ENCODE peak calls at places on chromosomes 12 and 14, in six cellular contexts. One of them, this sample, is unnamed.
A peak's percentile ranks its signal among the peaks of the same experiment; 100 is the strongest.

GRCh38 chr12:118060301-118061010 is 523 bp downstream of the WSB2 start:
- DNase-seq in psoas muscle: peak; percentile 75
- DNase-seq in mesenchymal stem cell: peak; percentile 64
- DNase-seq in heart right ventricle: peak; percentile 63
- DNase-seq in right lobe of liver: peak; percentile 69
- DNase-seq in aorta: peak; percentile 87
- DNase-seq in this sample: peak; percentile 42

GRCh38 chr12:124036117-124037109 is 63.4 kb downstream of the ZNF664 start:
- DNase-seq in psoas muscle: no peak
- DNase-seq in mesenchymal stem cell: peak; percentile 56
- DNase-seq in heart right ventricle: peak; percentile 33
- DNase-seq in right lobe of liver: no peak
- DNase-seq in aorta: no peak
- DNase-seq in this sample: peak; percentile 23

GRCh38 chr12:49064767-49065152 is 4.2 kb upstream of the KMT2D start:
- DNase-seq in psoas muscle: no peak
- DNase-seq in mesenchymal stem cell: no peak
- DNase-seq in heart right ventricle: no peak
- DNase-seq in right lobe of liver: peak; percentile 54
- DNase-seq in aorta: no peak
- DNase-seq in this sample: no peak

GRCh38 chr12:82449179-82449578 is 90.8 kb downstream of the METTL25 start:
- DNase-seq in psoas muscle: no peak
- DNase-seq in mesenchymal stem cell: no peak
- DNase-seq in heart right ventricle: no peak
- DNase-seq in right lobe of liver: no peak
- DNase-seq in aorta: no peak
- DNase-seq in this sample: no peak

GRCh38 chr12:49121047-49121696 is 10.0 kb downstream of the TUBA1B start:
- DNase-seq in psoas muscle: no peak
- DNase-seq in mesenchymal stem cell: peak; percentile 73
- DNase-seq in heart right ventricle: no peak
- DNase-seq in right lobe of liver: peak; percentile 61
- DNase-seq in aorta: no peak
- DNase-seq in this sample: no peak

GRCh38 chr14:91177073-91177796 is 63.4 kb downstream of the DGLUCY start:
- DNase-seq in psoas muscle: peak; percentile 61
- DNase-seq in mesenchymal stem cell: peak; percentile 77
- DNase-seq in heart right ventricle: no peak
- DNase-seq in right lobe of liver: no peak
- DNase-seq in aorta: peak; percentile 73
- DNase-seq in this sample: peak; percentile 69

GRCh38 chr14:21999400-21999799 is 325.8 kb upstream of the OR4E1 start:
- DNase-seq in psoas muscle: no peak
- DNase-seq in mesenchymal stem cell: no peak
- DNase-seq in heart right ventricle: no peak
- DNase-seq in right lobe of liver: no peak
- DNase-seq in aorta: no peak
- DNase-seq in this sample: no peak

GRCh38 chr14:35122696-35123387 is 490 bp downstream of the PRORP start:
- DNase-seq in psoas muscle: no peak
- DNase-seq in mesenchymal stem cell: peak; percentile 27
- DNase-seq in heart right ventricle: no peak
- DNase-seq in right lobe of liver: no peak
- DNase-seq in aorta: no peak
- DNase-seq in this sample: no peak

GRCh38 chr12:68400231-68400829 is 68.2 kb upstream of the MDM1 start:
- DNase-seq in psoas muscle: no peak
- DNase-seq in mesenchymal stem cell: no peak
- DNase-seq in heart right ventricle: no peak
- DNase-seq in right lobe of liver: no peak
- DNase-seq in aorta: no peak
- DNase-seq in this sample: no peak

GRCh38 chr12:34301251-34302130 is 279.2 kb downstream of the ALG10 start:
- DNase-seq in psoas muscle: peak; percentile 37
- DNase-seq in mesenchymal stem cell: no peak
- DNase-seq in heart right ventricle: no peak
- DNase-seq in right lobe of liver: no peak
- DNase-seq in aorta: peak; percentile 36
- DNase-seq in this sample: no peak

GRCh38 chr14:31802838-31803237 is 241.6 kb downstream of the NUBPL start:
- DNase-seq in psoas muscle: no peak
- DNase-seq in mesenchymal stem cell: no peak
- DNase-seq in heart right ventricle: no peak
- DNase-seq in right lobe of liver: no peak
- DNase-seq in aorta: no peak
- DNase-seq in this sample: no peak

GRCh38 chr12:107610030-107610859 is 75.4 kb upstream of the PWP1 start:
- DNase-seq in psoas muscle: no peak
- DNase-seq in mesenchymal stem cell: peak; percentile 32
- DNase-seq in heart right ventricle: peak; percentile 19
- DNase-seq in right lobe of liver: no peak
- DNase-seq in aorta: no peak
- DNase-seq in this sample: peak; percentile 6

GRCh38 chr12:9404031-9404430 is 195.8 kb upstream of the PZP start:
- DNase-seq in psoas muscle: no peak
- DNase-seq in mesenchymal stem cell: no peak
- DNase-seq in heart right ventricle: no peak
- DNase-seq in right lobe of liver: no peak
- DNase-seq in aorta: no peak
- DNase-seq in this sample: no peak

GRCh38 chr14:76929927-76930326 is 98.6 kb downstream of the IRF2BPL start:
- DNase-seq in psoas muscle: no peak
- DNase-seq in mesenchymal stem cell: peak; percentile 67
- DNase-seq in heart right ventricle: no peak
- DNase-seq in right lobe of liver: no peak
- DNase-seq in aorta: no peak
- DNase-seq in this sample: peak; percentile 74

GRCh38 chr12:56107242-56107641 is 2.9 kb downstream of the PA2G4 start:
- DNase-seq in psoas muscle: no peak
- DNase-seq in mesenchymal stem cell: no peak
- DNase-seq in heart right ventricle: no peak
- DNase-seq in right lobe of liver: no peak
- DNase-seq in aorta: no peak
- DNase-seq in this sample: no peak

GRCh38 chr12:102484017-102484731 is 3.8 kb upstream of the IGF1 start:
- DNase-seq in psoas muscle: peak; percentile 67
- DNase-seq in mesenchymal stem cell: peak; percentile 51
- DNase-seq in heart right ventricle: peak; percentile 21
- DNase-seq in right lobe of liver: peak; percentile 61
- DNase-seq in aorta: peak; percentile 80
- DNase-seq in this sample: peak; percentile 4

GRCh38 chr12:119006749-119007148 is 25.4 kb downstream of the SRRM4 start:
- DNase-seq in psoas muscle: no peak
- DNase-seq in mesenchymal stem cell: no peak
- DNase-seq in heart right ventricle: no peak
- DNase-seq in right lobe of liver: no peak
- DNase-seq in aorta: no peak
- DNase-seq in this sample: no peak

GRCh38 chr12:65522956-65523857 is 244.7 kb downstream of the MSRB3 start:
- DNase-seq in psoas muscle: no peak
- DNase-seq in mesenchymal stem cell: peak; percentile 81
- DNase-seq in heart right ventricle: no peak
- DNase-seq in right lobe of liver: no peak
- DNase-seq in aorta: no peak
- DNase-seq in this sample: no peak

DNA sequence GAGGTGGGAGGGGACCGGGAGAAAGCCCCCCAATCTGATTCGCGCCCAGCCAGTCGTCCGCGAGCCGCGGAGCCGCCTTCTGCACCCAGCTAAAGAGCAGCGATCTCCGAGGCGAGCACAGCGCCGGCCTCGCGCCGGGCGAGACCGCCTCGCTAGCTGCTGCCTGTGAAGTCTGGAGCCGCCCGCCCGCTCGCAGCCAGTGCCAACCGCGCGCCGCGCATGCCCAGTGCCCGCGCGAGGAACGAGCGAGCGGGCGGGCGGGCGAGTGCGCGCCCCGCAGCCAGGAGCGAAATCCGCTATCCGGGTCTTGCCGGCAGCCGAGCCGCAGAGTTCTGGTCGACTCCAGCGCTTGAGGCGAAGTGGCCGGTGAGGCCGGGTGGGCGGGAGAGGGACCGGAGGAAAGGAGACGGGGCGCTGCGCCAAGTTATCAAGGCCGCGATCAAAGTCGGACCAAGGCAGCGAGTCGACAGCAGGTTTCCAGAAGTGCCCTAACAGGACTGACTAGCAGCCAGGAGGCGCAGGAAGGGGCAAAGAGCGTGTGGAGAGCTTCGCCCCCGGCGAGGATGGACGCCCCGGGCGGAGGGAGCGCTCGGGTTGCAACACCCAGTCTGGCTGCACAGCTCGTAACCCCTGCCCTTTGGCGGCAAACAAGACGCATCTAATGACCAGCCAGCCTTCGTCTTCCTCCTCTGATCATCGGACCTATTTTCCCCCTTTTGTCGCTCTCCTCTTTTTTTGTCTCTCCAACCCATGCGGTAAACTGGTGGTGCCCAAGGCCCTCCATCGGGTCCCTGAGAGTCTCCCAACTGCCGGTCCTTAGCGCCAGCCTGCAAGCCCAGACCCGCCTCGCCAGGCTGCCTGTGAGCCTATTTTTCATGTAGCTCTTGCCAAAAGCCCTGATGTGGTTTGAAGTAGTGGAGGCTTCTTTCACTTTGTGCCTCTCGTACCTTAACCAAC is at the start of gene EPS8:
- DNase-seq in psoas muscle: peak; percentile 96
- DNase-seq in mesenchymal stem cell: peak; percentile 92
- DNase-seq in heart right ventricle: peak; percentile 94
- DNase-seq in right lobe of liver: peak; percentile 93
- DNase-seq in aorta: peak; percentile 98
- DNase-seq in this sample: peak; percentile 76
- H3K27ac ChIP-seq in psoas muscle: peak within 1 kb of the TSS; percentile 88
- H3K27ac ChIP-seq in mesenchymal stem cell: peak within 1 kb of the TSS; percentile 96
- H3K27ac ChIP-seq in heart right ventricle: peak within 1 kb of the TSS; percentile 88
- H3K27ac ChIP-seq in right lobe of liver: peak within 1 kb of the TSS; percentile 90
- H3K27ac ChIP-seq in aorta: peak within 1 kb of the TSS; percentile 78
- H3K27ac ChIP-seq in this sample: no peak within 1 kb of the TSS

GRCh38 chr14:99756796-99757195 is 36.4 kb upstream of the EML1 start:
- DNase-seq in psoas muscle: no peak
- DNase-seq in mesenchymal stem cell: peak; percentile 34
- DNase-seq in heart right ventricle: no peak
- DNase-seq in right lobe of liver: no peak
- DNase-seq in aorta: peak; percentile 70
- DNase-seq in this sample: no peak

GRCh38 chr14:99758915-99759545 is 34.2 kb upstream of the EML1 start:
- DNase-seq in psoas muscle: no peak
- DNase-seq in mesenchymal stem cell: no peak
- DNase-seq in heart right ventricle: no peak
- DNase-seq in right lobe of liver: no peak
- DNase-seq in aorta: peak; percentile 36
- DNase-seq in this sample: peak; percentile 20

GRCh38 chr14:99757331-99758070 is 35.7 kb upstream of the EML1 start:
- DNase-seq in psoas muscle: no peak
- DNase-seq in mesenchymal stem cell: peak; percentile 96
- DNase-seq in heart right ventricle: no peak
- DNase-seq in right lobe of liver: no peak
- DNase-seq in aorta: peak; percentile 61
- DNase-seq in this sample: peak; percentile 16

GRCh38 chr14:99759546-99759925 is 33.7 kb upstream of the EML1 start:
- DNase-seq in psoas muscle: no peak
- DNase-seq in mesenchymal stem cell: no peak
- DNase-seq in heart right ventricle: no peak
- DNase-seq in right lobe of liver: no peak
- DNase-seq in aorta: peak; percentile 52
- DNase-seq in this sample: no peak

DNA sequence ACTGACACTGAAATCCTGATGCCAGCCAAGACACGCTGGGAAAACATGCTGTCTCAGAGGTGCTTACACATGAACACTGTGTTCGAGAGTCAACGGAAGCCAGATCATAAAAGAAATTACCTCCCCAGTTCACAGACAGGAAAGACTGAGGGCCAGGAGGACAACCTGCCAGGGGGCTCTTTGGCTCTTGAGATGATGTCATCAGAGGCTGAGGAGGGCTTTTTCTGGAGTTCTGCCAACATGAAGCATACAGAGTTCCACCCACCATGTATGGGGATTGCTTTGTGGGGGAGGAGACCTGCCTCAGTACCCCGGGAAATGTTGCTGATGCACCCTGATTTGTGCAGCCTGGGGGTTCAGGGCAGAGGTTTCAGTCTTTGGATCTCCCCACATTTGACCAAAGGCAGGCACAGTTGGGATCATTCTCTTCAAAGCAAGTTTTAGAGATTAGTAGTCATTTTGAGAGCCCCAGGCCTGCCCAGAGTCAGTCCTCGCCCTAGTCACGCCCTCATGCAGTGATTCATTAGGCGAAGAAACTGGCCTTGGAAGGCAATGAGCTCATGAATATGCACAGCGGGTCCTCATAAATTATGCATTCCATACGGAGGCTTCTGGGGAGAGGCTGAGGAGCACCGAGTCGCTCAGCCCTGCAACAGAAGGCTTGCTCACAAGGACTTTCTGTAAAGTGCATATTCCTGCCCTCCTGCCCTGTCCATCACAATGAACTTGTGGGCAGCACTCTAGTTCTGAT is 34.9 kb upstream of the EML1 start:
- DNase-seq in psoas muscle: no peak
- DNase-seq in mesenchymal stem cell: peak; percentile 94
- DNase-seq in heart right ventricle: no peak
- DNase-seq in right lobe of liver: no peak
- DNase-seq in aorta: peak; percentile 65
- DNase-seq in this sample: no peak
- H3K27ac ChIP-seq in psoas muscle: no peak overlapping the region
- H3K27ac ChIP-seq in mesenchymal stem cell: peak overlapping the region; percentile 56
- H3K27ac ChIP-seq in heart right ventricle: no peak overlapping the region
- H3K27ac ChIP-seq in right lobe of liver: no peak overlapping the region
- H3K27ac ChIP-seq in aorta: no peak overlapping the region
- H3K27ac ChIP-seq in this sample: no peak overlapping the region

DNA sequence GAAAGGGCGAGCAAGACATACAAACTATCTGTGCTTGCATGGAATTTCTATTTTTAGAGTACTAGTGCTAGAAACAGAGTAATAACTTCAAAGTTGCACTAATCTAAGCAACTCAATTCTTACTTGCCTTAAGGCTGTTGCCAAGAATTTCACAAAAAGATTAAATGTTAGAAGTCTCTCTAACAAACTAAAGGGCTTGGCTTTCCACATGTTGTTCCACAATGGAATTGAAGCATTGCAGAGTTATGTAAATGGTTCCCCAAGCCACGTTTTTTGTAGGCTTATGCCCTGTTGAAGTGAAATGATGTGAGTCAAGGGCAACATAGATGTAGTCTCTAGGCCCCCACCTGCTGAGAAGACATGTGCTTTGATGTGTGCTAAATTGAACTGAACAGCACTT is 175.1 kb upstream of the LMNTD1 start:
- DNase-seq in psoas muscle: no peak
- DNase-seq in mesenchymal stem cell: no peak
- DNase-seq in heart right ventricle: no peak
- DNase-seq in right lobe of liver: no peak
- DNase-seq in aorta: no peak
- DNase-seq in this sample: no peak
- H3K27ac ChIP-seq in psoas muscle: no peak overlapping the region
- H3K27ac ChIP-seq in mesenchymal stem cell: no peak overlapping the region
- H3K27ac ChIP-seq in heart right ventricle: no peak overlapping the region
- H3K27ac ChIP-seq in right lobe of liver: no peak overlapping the region
- H3K27ac ChIP-seq in aorta: no peak overlapping the region
- H3K27ac ChIP-seq in this sample: no peak overlapping the region

DNA sequence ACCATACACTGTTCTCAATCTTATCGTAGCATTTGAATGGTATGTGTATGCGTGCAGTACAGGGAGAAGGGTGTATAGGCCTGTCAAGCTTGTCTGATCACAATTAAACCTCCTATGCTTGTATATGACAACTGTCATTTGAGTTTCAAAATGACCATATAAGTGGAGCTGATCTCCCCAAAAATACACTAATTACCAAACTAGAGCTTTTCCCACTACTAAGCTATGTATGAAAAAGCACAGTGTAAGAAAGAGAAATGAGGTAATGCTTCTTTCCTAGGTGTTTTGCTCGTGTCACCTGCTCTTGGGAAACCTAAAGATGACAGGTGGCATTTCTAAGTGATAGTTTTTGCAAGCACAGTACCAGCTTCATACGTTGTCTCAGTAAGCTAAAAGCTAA is 1.1 kb upstream of the STK38L start:
- DNase-seq in psoas muscle: no peak
- DNase-seq in mesenchymal stem cell: no peak
- DNase-seq in heart right ventricle: no peak
- DNase-seq in right lobe of liver: no peak
- DNase-seq in aorta: no peak
- DNase-seq in this sample: no peak
- H3K27ac ChIP-seq in psoas muscle: no peak overlapping the region
- H3K27ac ChIP-seq in mesenchymal stem cell: no peak overlapping the region
- H3K27ac ChIP-seq in heart right ventricle: no peak overlapping the region
- H3K27ac ChIP-seq in right lobe of liver: no peak overlapping the region
- H3K27ac ChIP-seq in aorta: no peak overlapping the region
- H3K27ac ChIP-seq in this sample: no peak overlapping the region

This sample was measured in CD8-positive, alpha-beta memory T cell.